ENCODE peak calls at places on chromosomes 13 and 19, in seven cellular contexts. One of them, this sample, is unnamed.

GRCh38 chr13:109869312-109870237 is 83.2 kb upstream of the IRS2 start:
- DNase-seq in left lung: peak; percentile 60
- DNase-seq in kidney: peak; percentile 93
- DNase-seq in GM12865: peak; percentile 22
- DNase-seq in A549: peak; percentile 87
- DNase-seq in ascending aorta: peak; percentile 85
- DNase-seq in mucosa of descending colon: peak; percentile 32
- DNase-seq in this sample: no peak

GRCh38 chr19:28049875-28050274 is 1163.1 kb downstream of the UQCRFS1 start:
- DNase-seq in left lung: no peak
- DNase-seq in kidney: no peak
- DNase-seq in GM12865: no peak
- DNase-seq in A549: no peak
- DNase-seq in ascending aorta: no peak
- DNase-seq in mucosa of descending colon: no peak
- DNase-seq in this sample: no peak

GRCh38 chr19:13633109-13633508 is 126.8 kb upstream of the CACNA1A start:
- DNase-seq in left lung: no peak
- DNase-seq in kidney: no peak
- DNase-seq in GM12865: no peak
- DNase-seq in A549: no peak
- DNase-seq in ascending aorta: no peak
- DNase-seq in mucosa of descending colon: peak; percentile 93
- DNase-seq in this sample: no peak

GRCh38 chr13:46489586-46490023 is 63.4 kb upstream of the LRCH1 start:
- DNase-seq in left lung: no peak
- DNase-seq in kidney: no peak
- DNase-seq in GM12865: no peak
- DNase-seq in A549: no peak
- DNase-seq in ascending aorta: peak; percentile 94
- DNase-seq in mucosa of descending colon: no peak
- DNase-seq in this sample: no peak

GRCh38 chr13:46332772-46333171 is 54.3 kb downstream of the RUBCNL start:
- DNase-seq in left lung: no peak
- DNase-seq in kidney: no peak
- DNase-seq in GM12865: no peak
- DNase-seq in A549: no peak
- DNase-seq in ascending aorta: no peak
- DNase-seq in mucosa of descending colon: no peak
- DNase-seq in this sample: no peak

GRCh38 chr19:10000171-10000826 is 10.0 kb downstream of the COL5A3 start:
- DNase-seq in left lung: peak; percentile 59
- DNase-seq in kidney: no peak
- DNase-seq in GM12865: peak; percentile 73
- DNase-seq in A549: peak; percentile 70
- DNase-seq in ascending aorta: peak; percentile 80
- DNase-seq in mucosa of descending colon: peak; percentile 81
- DNase-seq in this sample: no peak

GRCh38 chr13:40170982-40171381 is 495.5 kb downstream of the FOXO1 start:
- DNase-seq in left lung: no peak
- DNase-seq in kidney: no peak
- DNase-seq in GM12865: no peak
- DNase-seq in A549: no peak
- DNase-seq in ascending aorta: peak; percentile 43
- DNase-seq in mucosa of descending colon: no peak
- DNase-seq in this sample: no peak

GRCh38 chr13:33158271-33158670 is 127.3 kb downstream of the STARD13 start:
- DNase-seq in left lung: no peak
- DNase-seq in kidney: no peak
- DNase-seq in GM12865: no peak
- DNase-seq in A549: no peak
- DNase-seq in ascending aorta: no peak
- DNase-seq in mucosa of descending colon: no peak
- DNase-seq in this sample: no peak

GRCh38 chr13:23506821-23507210 is 63.4 kb upstream of the TNFRSF19 start:
- DNase-seq in left lung: no peak
- DNase-seq in kidney: no peak
- DNase-seq in GM12865: no peak
- DNase-seq in A549: no peak
- DNase-seq in ascending aorta: no peak
- DNase-seq in mucosa of descending colon: no peak
- DNase-seq in this sample: no peak

GRCh38 chr13:28181413-28181812 is 43.1 kb downstream of the PAN3 start:
- DNase-seq in left lung: no peak
- DNase-seq in kidney: no peak
- DNase-seq in GM12865: no peak
- DNase-seq in A549: no peak
- DNase-seq in ascending aorta: no peak
- DNase-seq in mucosa of descending colon: no peak
- DNase-seq in this sample: no peak

GRCh38 chr19:2613507-2614295 is 88.8 kb downstream of the GNG7 start:
- DNase-seq in left lung: peak; percentile 46
- DNase-seq in kidney: peak; percentile 84
- DNase-seq in GM12865: peak; percentile 79
- DNase-seq in A549: peak; percentile 41
- DNase-seq in ascending aorta: no peak
- DNase-seq in mucosa of descending colon: no peak
- DNase-seq in this sample: peak; percentile 72

GRCh38 chr13:33328691-33329090 is 43.1 kb upstream of the STARD13 start:
- DNase-seq in left lung: no peak
- DNase-seq in kidney: no peak
- DNase-seq in GM12865: no peak
- DNase-seq in A549: no peak
- DNase-seq in ascending aorta: no peak
- DNase-seq in mucosa of descending colon: no peak
- DNase-seq in this sample: no peak

GRCh38 chr13:39602277-39602613 is 748 bp downstream of the LHFPL6 start:
- DNase-seq in left lung: no peak
- DNase-seq in kidney: no peak
- DNase-seq in GM12865: peak; percentile 54
- DNase-seq in A549: no peak
- DNase-seq in ascending aorta: no peak
- DNase-seq in mucosa of descending colon: no peak
- DNase-seq in this sample: no peak

DNA sequence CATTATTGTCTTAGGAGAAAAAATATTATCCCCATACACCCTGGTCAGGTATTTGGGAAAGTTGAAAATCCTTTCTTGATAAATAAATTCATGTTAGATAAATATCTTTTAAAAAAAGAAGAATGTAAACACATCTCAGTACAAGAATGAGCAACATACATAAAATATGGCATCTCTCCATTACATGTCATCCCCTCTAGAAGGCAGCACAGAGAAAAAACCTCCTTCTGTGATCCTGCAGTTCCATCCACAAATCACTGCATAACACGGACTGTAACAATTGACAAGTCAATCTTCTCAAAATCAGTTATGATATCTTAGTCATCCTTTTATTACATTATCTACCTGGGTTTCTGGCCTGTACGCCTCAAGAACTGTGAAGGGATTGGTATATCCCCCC is 683.9 kb upstream of the KLHL1 start:
- DNase-seq in left lung: no peak
- DNase-seq in kidney: no peak
- DNase-seq in GM12865: no peak
- DNase-seq in A549: peak; percentile 1
- DNase-seq in ascending aorta: no peak
- DNase-seq in mucosa of descending colon: no peak
- DNase-seq in this sample: no peak
- TF ChIP-seq CTCF in left lung: no peak
- TF ChIP-seq CTCF in kidney: no peak
- TF ChIP-seq CTCF in GM12865: no peak
- TF ChIP-seq CTCF in A549: no peak
- TF ChIP-seq CTCF in ascending aorta: no peak
- TF ChIP-seq CTCF in mucosa of descending colon: no peak
- TF ChIP-seq CTCF in this sample: peak; percentile 27

GRCh38 chr19:15195381-15195964 is 5.3 kb downstream of the NOTCH3 start:
- DNase-seq in left lung: peak; percentile 78
- DNase-seq in kidney: peak; percentile 95
- DNase-seq in GM12865: no peak
- DNase-seq in A549: no peak
- DNase-seq in ascending aorta: peak; percentile 93
- DNase-seq in mucosa of descending colon: peak; percentile 40
- DNase-seq in this sample: no peak
- TF ChIP-seq CTCF in left lung: no peak
- TF ChIP-seq CTCF in kidney: no peak
- TF ChIP-seq CTCF in GM12865: no peak
- TF ChIP-seq CTCF in A549: no peak
- TF ChIP-seq CTCF in ascending aorta: peak; percentile 14
- TF ChIP-seq CTCF in mucosa of descending colon: no peak
- TF ChIP-seq CTCF in this sample: peak; percentile 68

DNA sequence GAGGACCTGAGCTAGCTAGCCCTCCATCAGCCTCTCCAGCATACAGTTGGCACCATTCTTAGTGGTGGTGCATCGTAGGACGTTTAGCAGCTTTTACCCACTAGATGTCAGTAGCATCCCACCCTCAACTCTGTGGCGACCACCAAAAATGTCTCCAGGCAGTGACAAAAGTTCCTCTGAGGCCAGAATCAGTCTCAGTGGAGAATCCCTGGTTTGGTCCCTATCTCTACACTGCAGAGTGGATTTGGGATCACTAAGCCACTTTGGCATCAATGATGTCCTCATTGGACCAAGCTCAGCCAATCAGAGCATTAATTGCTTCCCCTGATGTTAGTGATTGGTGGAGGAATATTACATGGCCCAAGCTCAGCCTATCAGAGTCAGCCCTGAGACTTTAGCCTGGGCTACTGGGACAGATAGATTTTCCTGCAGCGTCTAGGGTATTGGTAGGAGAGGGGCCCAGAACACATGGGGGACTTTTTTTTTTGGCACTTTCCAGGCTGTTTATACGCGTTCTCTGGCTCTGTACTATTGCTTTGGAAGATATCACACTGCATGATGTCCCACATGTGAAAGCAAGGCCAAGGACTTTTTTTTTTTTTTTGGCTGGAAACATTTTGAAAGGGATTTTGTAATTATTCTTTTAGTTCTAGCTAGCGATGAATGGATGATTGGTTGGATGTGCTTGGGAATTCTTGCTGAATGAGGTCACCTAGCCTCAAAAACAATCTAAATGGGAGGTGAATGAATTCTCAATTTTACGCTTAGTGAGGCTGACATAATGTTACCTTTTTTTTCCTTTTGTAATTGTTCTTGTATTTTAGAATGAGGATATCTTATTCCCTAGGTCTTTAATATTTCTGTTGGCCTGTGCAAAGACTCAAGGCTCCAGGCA is 7.0 kb downstream of the TMEM221 start:
- DNase-seq in left lung: no peak
- DNase-seq in kidney: no peak
- DNase-seq in GM12865: peak; percentile 32
- DNase-seq in A549: peak; percentile 38
- DNase-seq in ascending aorta: no peak
- DNase-seq in mucosa of descending colon: no peak
- DNase-seq in this sample: no peak
- TF ChIP-seq CTCF in left lung: no peak
- TF ChIP-seq CTCF in kidney: peak; percentile 54
- TF ChIP-seq CTCF in GM12865: peak; percentile 48
- TF ChIP-seq CTCF in A549: peak; percentile 35
- TF ChIP-seq CTCF in ascending aorta: peak; percentile 30
- TF ChIP-seq CTCF in mucosa of descending colon: no peak
- TF ChIP-seq CTCF in this sample: peak; percentile 74

DNA sequence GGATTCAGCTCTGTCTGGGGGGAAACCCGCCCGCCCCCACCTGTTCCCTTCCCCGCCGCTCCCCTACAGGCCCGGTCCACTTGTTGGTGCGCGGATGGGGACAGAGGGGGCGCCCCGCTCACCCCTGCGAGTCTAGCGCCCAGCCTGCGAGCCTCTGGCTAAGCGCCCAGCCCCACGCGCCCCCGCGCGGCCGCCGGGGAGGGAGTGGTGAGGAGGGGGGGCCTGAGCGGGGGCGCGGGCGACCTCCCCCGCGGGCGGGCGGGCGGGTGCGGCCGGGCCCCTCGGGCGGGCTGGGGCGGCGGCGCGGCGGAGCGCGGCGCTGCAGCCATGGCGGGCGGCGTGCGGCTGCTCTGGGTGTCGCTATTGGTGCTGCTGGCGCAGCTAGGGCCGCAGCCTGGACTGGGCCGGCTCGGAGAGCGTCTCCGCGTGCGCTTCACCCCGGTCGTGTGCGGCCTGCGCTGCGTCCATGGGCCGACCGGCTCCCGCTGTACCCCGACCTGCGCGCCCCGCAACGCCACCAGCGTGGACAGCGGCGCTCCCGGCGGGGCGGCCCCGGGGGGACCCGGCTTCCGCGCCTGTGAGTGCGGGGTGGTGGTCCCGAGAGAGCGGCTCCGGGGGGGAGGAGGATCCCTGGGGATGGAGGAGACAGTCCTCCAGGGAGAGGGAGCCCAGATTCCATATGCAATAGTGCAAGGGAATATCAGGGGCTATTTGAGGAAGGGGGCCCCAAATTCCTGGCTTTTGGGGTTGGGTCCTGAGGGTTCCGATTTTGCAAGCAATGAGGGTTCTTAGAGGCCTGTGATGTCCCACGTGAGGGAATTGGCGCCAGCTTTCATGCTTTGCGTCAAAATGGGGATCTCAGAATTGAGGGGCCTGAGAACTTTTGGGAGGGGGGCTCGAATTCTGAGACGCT is at the start of gene LTBP4:
- DNase-seq in left lung: no peak
- DNase-seq in kidney: peak; percentile 90
- DNase-seq in GM12865: no peak
- DNase-seq in A549: no peak
- DNase-seq in ascending aorta: peak; percentile 86
- DNase-seq in mucosa of descending colon: peak; percentile 66
- DNase-seq in this sample: no peak
- TF ChIP-seq CTCF in left lung: no peak
- TF ChIP-seq CTCF in kidney: no peak
- TF ChIP-seq CTCF in GM12865: no peak
- TF ChIP-seq CTCF in A549: no peak
- TF ChIP-seq CTCF in ascending aorta: peak; percentile 32
- TF ChIP-seq CTCF in mucosa of descending colon: no peak
- TF ChIP-seq CTCF in this sample: peak; percentile 23

DNA sequence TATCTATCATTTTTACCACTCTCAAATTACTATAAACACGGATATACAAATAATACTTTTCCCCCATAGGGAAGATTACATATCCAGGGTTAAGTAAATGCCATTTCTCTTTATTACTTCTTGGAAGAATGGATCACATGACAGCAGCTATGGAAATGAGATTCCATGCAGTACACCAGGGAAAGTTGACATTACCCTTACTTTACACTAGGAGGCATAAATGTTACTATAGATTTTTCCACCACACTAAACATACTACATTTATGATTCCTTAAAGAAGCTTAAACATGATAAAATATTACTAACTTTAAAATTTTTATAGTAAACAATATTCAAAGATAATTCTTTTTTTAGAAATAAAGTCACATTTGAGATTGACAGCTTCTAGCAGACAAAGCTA is 611.4 kb downstream of the PCDH9 start:
- DNase-seq in left lung: no peak
- DNase-seq in kidney: no peak
- DNase-seq in GM12865: no peak
- DNase-seq in A549: peak; percentile 36
- DNase-seq in ascending aorta: no peak
- DNase-seq in mucosa of descending colon: no peak
- DNase-seq in this sample: no peak
- TF ChIP-seq CTCF in left lung: no peak
- TF ChIP-seq CTCF in kidney: peak; percentile 14
- TF ChIP-seq CTCF in GM12865: no peak
- TF ChIP-seq CTCF in A549: peak; percentile 34
- TF ChIP-seq CTCF in ascending aorta: no peak
- TF ChIP-seq CTCF in mucosa of descending colon: no peak
- TF ChIP-seq CTCF in this sample: peak; percentile 85

GRCh38 chr13:38223093-38223492 is 126.6 kb upstream of the UFM1 start:
- DNase-seq in left lung: no peak
- DNase-seq in kidney: no peak
- DNase-seq in GM12865: no peak
- DNase-seq in A549: no peak
- DNase-seq in ascending aorta: no peak
- DNase-seq in mucosa of descending colon: peak; percentile 11
- DNase-seq in this sample: no peak
- TF ChIP-seq CTCF in left lung: no peak
- TF ChIP-seq CTCF in kidney: no peak
- TF ChIP-seq CTCF in GM12865: no peak
- TF ChIP-seq CTCF in A549: no peak
- TF ChIP-seq CTCF in ascending aorta: no peak
- TF ChIP-seq CTCF in mucosa of descending colon: no peak
- TF ChIP-seq CTCF in this sample: peak; percentile 74

This sample was measured in chondrocyte.